ENCODE peak calls at places on chromosome 20, in seven cellular contexts. R is brain microvascular endothelial cell; U is cardiac fibroblast; H is HL-60; A is osteocyte; V is esophagus muscularis mucosa; F is CD8-positive, alpha-beta T cell. Q is an unnamed sample.

GRCh38 chr20:49460916-49461315 is 21.6 kb downstream of the KCNB1 start:
- DNase-seq in U (no peak), A (no peak), H (no peak), R (no peak), F (no peak), V (no peak), Q (no peak)

GRCh38 chr20:40670251-40670650 is 18.8 kb downstream of the MAFB start:
- DNase-seq in F (no peak), U (no peak), A (no peak), R (no peak), V (no peak), H (no peak), Q (no peak)

GRCh38 chr20:2751868-2752630 is 48.4 kb downstream of the CPXM1 start:
- DNase-seq in V (no peak), U (no peak), A (no peak), R (no peak), F (peak; percentile 34), H (peak; percentile 21), Q (no peak)

GRCh38 chr20:5863040-5863811 is 87.1 kb downstream of the TRMT6 start:
- DNase-seq in A (no peak), R (peak; percentile 82), V (no peak), H (no peak), U (peak; percentile 77), F (no peak), Q (no peak)

GRCh38 chr20:41072919-41073318 is 44.3 kb downstream of the TOP1 start:
- DNase-seq in F (no peak), U (no peak), A (no peak), R (no peak), V (no peak), H (no peak), Q (no peak)

GRCh38 chr20:17995967-17996819 is 27.4 kb downstream of the MGME1 start:
- DNase-seq in H (peak; percentile 28), R (peak; percentile 66), F (no peak), A (no peak), U (peak; percentile 81), V (no peak), Q (no peak)

GRCh38 chr20:44642203-44643153 is 9.0 kb downstream of the ADA start:
- DNase-seq in A (no peak), V (no peak), F (no peak), R (peak; percentile 86), U (peak; percentile 96), H (no peak), Q (peak; percentile 58)

GRCh38 chr20:24253321-24253720 is 216.1 kb upstream of the SYNDIG1 start:
- DNase-seq in U (no peak), H (no peak), R (no peak), A (no peak), F (no peak), V (no peak), Q (no peak)

GRCh38 chr20:57391439-57392129 is 388 bp downstream of the RBM38 start:
- DNase-seq in R (no peak), V (no peak), U (peak; percentile 15), A (no peak), F (no peak), H (no peak), Q (no peak)

GRCh38 chr20:53595018-53595378 is 1.4 kb upstream of the ZNF217 start:
- DNase-seq in R (no peak), A (no peak), F (no peak), V (no peak), U (no peak), H (no peak), Q (no peak)

GRCh38 chr20:13554076-13554475 is 84.7 kb downstream of the TASP1 start:
- DNase-seq in F (no peak), R (no peak), A (no peak), H (no peak), U (peak; percentile 27), V (no peak), Q (no peak)

GRCh38 chr20:17629025-17629424 is 53.0 kb downstream of the RRBP1 start:
- DNase-seq in A (no peak), H (no peak), V (no peak), U (no peak), F (no peak), R (no peak), Q (no peak)

GRCh38 chr20:43442310-43442880 is 15.3 kb upstream of the SRSF6 start:
- DNase-seq in H (no peak), A (no peak), R (no peak), F (no peak), U (peak; percentile 35), V (no peak), Q (no peak)

GRCh38 chr20:53914861-53915458 is 155.4 kb downstream of the BCAS1 start:
- DNase-seq in A (no peak), F (no peak), V (no peak), R (no peak), U (no peak), H (no peak), Q (no peak)

GRCh38 chr20:41329435-41330342 is 10.9 kb upstream of the LPIN3 start:
- DNase-seq in U (peak; percentile 93), H (no peak), F (peak; percentile 17), V (no peak), R (peak; percentile 98), A (peak; percentile 89), Q (peak; percentile 90)

GRCh38 chr20:21809961-21810523 is 104.6 kb downstream of the PAX1 start:
- DNase-seq in V (no peak), U (no peak), R (no peak), H (no peak), F (no peak), A (no peak), Q (no peak)

DNA sequence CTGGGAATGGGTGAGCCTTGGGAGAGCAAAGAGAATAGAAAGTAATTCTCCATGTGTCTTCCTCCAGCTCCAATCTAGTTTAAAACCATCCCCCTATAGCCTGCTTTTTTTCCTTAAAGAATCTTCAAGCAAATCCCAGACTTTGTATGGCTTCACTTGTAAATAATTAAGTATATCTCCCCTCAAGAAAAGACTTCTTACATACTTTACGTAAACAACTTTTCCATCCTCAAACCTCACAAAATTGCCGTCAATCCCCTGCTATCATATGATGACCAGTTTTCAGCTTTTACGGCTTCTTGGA is 88.5 kb upstream of the PHACTR3 start:
- DNase-seq in U (no peak), R (no peak), A (no peak), V (no peak), H (no peak), F (no peak), Q (no peak)
- TF ChIP-seq CTCF in U (no peak), R (no peak), A (no peak), V (no peak), H (no peak), F (no peak), Q (no peak)

GRCh38 chr20:19952392-19952791 is 64.8 kb upstream of the NAA20 start:
- DNase-seq in V (no peak), H (no peak), F (no peak), A (no peak), U (no peak), R (no peak), Q (no peak)
- TF ChIP-seq CTCF in V (no peak), H (no peak), F (no peak), A (no peak), U (no peak), R (no peak), Q (no peak)

GRCh38 chr20:38168791-38169589 is 3.9 kb upstream of the TGM2 start:
- DNase-seq in V (no peak), R (no peak), A (no peak), F (no peak), U (no peak), H (no peak), Q (no peak)

GRCh38 chr20:38167466-38167850 is 2.4 kb upstream of the TGM2 start:
- DNase-seq in R (no peak), V (no peak), H (no peak), A (no peak), U (no peak), F (no peak), Q (no peak)

GRCh38 chr20:38169636-38170035 is 4.6 kb upstream of the TGM2 start:
- DNase-seq in H (no peak), F (no peak), R (no peak), V (no peak), U (no peak), A (no peak), Q (no peak)

GRCh38 chr20:38166707-38167233 is 1.7 kb upstream of the TGM2 start:
- DNase-seq in U (no peak), H (no peak), F (no peak), A (no peak), R (no peak), V (no peak), Q (no peak)

DNA sequence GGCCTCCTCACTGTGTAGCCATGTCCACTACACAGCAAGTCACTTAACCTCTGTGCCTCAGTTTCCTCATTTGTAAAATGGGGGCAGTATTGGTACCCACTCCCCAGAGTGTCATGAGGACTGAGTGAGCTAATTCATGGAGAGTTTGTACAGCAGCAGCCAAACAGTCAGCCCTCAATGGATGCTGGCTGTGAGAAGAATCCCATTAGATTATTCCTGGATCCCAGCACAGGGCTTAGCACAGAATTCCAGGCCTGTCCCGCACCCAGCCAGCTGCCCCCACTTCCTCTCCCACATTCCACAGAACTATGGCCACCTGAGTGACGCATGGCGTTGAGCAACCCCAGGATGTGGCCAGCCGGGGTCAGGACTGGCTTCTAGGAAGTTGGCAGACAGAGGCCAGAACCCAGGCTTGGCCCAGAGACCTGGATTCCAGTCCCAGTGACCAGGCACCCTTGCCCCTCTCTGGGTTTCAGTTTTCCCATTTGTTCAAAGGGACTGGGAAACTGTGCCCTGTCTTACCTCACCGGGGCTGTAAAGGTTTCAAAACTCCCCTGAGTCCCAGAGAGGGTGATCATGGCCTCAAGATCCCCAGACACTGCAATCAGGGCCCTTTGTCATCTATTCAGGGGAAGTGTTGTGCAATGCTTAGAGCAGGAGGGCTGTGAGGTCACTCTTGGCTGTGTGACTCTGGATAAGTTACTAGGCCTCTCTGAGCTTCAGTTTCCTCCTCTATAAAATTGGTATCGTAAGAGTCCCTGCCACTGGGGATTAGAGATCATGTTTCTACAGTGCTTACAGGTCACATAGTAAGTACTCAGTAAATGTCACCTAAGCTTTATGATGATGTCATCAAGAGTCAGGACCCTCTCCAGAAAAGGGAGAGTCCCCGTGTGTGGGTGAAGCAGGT is 3.0 kb upstream of the TGM2 start:
- DNase-seq in H (peak; percentile 67), A (no peak), V (no peak), R (peak; percentile 66), U (peak; percentile 96), F (no peak), Q (peak; percentile 70)
- TF ChIP-seq CTCF in H (no peak), A (no peak), V (no peak), R (no peak), U (no peak), F (no peak), Q (no peak)

GRCh38 chr20:34680586-34680985 is 3.7 kb upstream of the PIGU start:
- DNase-seq in F (no peak), A (no peak), R (no peak), U (no peak), H (peak; percentile 91), V (no peak), Q (no peak)

GRCh38 chr20:34675993-34676641 is 775 bp downstream of the PIGU start:
- DNase-seq in R (no peak), U (no peak), H (no peak), A (no peak), F (no peak), V (no peak), Q (no peak)

GRCh38 chr20:34673411-34673810 is 3.5 kb downstream of the PIGU start:
- DNase-seq in R (no peak), U (no peak), H (no peak), F (no peak), V (no peak), A (no peak), Q (no peak)

GRCh38 chr20:34675561-34675960 is 1.3 kb downstream of the PIGU start:
- DNase-seq in R (no peak), F (no peak), H (no peak), A (no peak), U (no peak), V (no peak), Q (no peak)

GRCh38 chr20:34676642-34677373 is at the start of gene PIGU:
- DNase-seq in F (peak; percentile 94), U (peak; percentile 95), R (peak; percentile 91), A (peak; percentile 98), V (peak; percentile 97), H (peak; percentile 93), Q (peak; percentile 82)
- TF ChIP-seq CTCF in F (no peak), U (no peak), R (no peak), A (peak; percentile 10), V (peak; percentile 20), H (no peak), Q (no peak)

Q was measured in AG04450.